ENCODE peak calls at places on chromosomes 13 and 19, in four cellular contexts. M is CD8-positive, alpha-beta memory T cell; Q is pancreas; C is Peyer's patch. G is an unnamed sample.

GRCh38 chr19:18479964-18480723 is 41.7 kb downstream of the ELL start:
- DNase-seq in M (no peak), Q (no peak), C (no peak), G (peak; percentile 83)

GRCh38 chr13:48783181-48783630 is 129.5 kb downstream of the CYSLTR2 start:
- DNase-seq in M (no peak), Q (no peak), C (peak; percentile 20), G (peak; percentile 96)

GRCh38 chr13:40477623-40478608 is 188.5 kb downstream of the FOXO1 start:
- DNase-seq in M (no peak), Q (no peak), C (no peak), G (no peak)

GRCh38 chr13:23889598-23890224 is 511 bp upstream of the MIPEP start:
- DNase-seq in M (no peak), Q (no peak), C (no peak), G (peak; percentile 65)

GRCh38 chr13:54845351-54845965 is 1816.8 kb downstream of the OLFM4 start:
- DNase-seq in M (no peak), Q (no peak), C (no peak), G (no peak)

GRCh38 chr19:55158848-55159793 is 1.6 kb upstream of the TNNI3 start:
- DNase-seq in M (no peak), Q (no peak), C (no peak), G (peak; percentile 60)

GRCh38 chr13:105665284-105665683 is 870.2 kb downstream of the EFNB2 start:
- DNase-seq in M (no peak), Q (no peak), C (no peak), G (no peak)

GRCh38 chr13:35485451-35485850 is 9.0 kb upstream of the MAB21L1 start:
- DNase-seq in M (no peak), Q (no peak), C (no peak), G (no peak)

GRCh38 chr19:3116621-3117020 is 19.2 kb upstream of the GNA15 start:
- DNase-seq in M (no peak), Q (no peak), C (no peak), G (no peak)

GRCh38 chr19:16342002-16342715 is 17.5 kb downstream of the KLF2 start:
- DNase-seq in M (no peak), Q (no peak), C (peak; percentile 76), G (peak; percentile 39)

GRCh38 chr19:51891193-51891747 is 3.5 kb upstream of the ZNF577 start:
- DNase-seq in M (no peak), Q (no peak), C (no peak), G (peak; percentile 3)

GRCh38 chr19:35120492-35120891 is 4.9 kb downstream of the FXYD3 start:
- DNase-seq in M (no peak), Q (no peak), C (no peak), G (peak; percentile 80)

GRCh38 chr19:48454150-48454730 is 1.1 kb upstream of the KCNJ14 start:
- DNase-seq in M (no peak), Q (no peak), C (no peak), G (no peak)

GRCh38 chr13:19601749-19602725 is 31.4 kb upstream of the MPHOSPH8 start:
- DNase-seq in M (no peak), Q (peak; percentile 19), C (no peak), G (peak; percentile 74)

GRCh38 chr19:36488816-36489138 is 584 bp downstream of the ZNF566 start:
- DNase-seq in M (no peak), Q (no peak), C (peak; percentile 49), G (no peak)

GRCh38 chr13:28336193-28336657 is 158.7 kb downstream of the FLT1 start:
- DNase-seq in M (no peak), Q (no peak), C (no peak), G (no peak)

GRCh38 chr19:13969897-13970296 is 17.6 kb downstream of the DCAF15 start:
- DNase-seq in M (no peak), Q (no peak), C (no peak), G (no peak)

GRCh38 chr19:13974073-13974472 is 21.8 kb downstream of the DCAF15 start:
- DNase-seq in M (no peak), Q (no peak), C (no peak), G (no peak)

GRCh38 chr19:13968999-13969398 is 16.7 kb downstream of the DCAF15 start:
- DNase-seq in M (no peak), Q (no peak), C (no peak), G (no peak)

GRCh38 chr19:13975870-13976269 is 23.6 kb downstream of the DCAF15 start:
- DNase-seq in M (no peak), Q (no peak), C (no peak), G (no peak)

GRCh38 chr19:13972368-13973155 is 20.3 kb downstream of the DCAF15 start:
- DNase-seq in M (no peak), Q (no peak), C (no peak), G (no peak)
- H3K36me3 ChIP-seq in M (peaks cover 6% of the 10 kb centered on the region), Q (peaks cover 5% of the 10 kb centered on the region), C (no peaks in the 10 kb centered on the region), G (no peaks in the 10 kb centered on the region)

DNA sequence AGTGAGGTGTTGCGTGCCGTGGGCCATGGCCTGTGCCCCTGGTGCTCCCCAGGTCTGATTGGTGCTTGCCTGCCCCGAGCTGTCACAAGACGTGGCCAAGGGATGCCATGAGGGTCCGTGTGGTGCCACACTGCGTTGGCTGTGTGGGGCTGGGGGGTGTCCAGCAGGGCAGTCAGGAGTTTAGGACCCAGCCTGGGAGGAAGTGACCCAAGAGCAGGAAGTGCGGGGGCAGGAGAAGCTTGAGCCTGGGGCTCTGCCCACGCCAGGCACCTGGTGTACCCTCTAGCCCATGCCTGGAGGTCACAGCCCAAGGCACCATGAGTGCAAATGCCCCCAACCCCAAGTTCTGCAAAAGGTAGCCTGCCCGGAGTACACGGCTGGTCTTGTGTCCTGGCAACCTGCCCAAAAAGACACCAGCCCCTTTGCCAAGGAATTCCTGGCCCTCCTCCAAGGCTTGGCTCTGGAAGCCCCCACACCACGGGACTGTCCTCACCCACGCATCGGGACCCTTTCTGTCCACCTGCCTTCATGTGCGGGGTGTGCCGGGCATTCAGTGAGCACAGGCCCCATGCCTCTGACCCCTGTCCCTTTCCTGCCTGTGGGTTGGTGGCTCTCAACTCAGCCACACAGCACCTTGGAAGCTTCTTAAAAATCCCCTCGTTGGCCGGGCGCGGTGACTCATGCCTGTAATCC is 24.9 kb downstream of the MPND start:
- DNase-seq in M (no peak), Q (peak; percentile 17), C (peak; percentile 29), G (no peak)
- H3K36me3 ChIP-seq in M (peaks cover 5% of the 10 kb centered on the region), Q (peaks cover 6% of the 10 kb centered on the region), C (no peaks in the 10 kb centered on the region), G (peaks cover 10% of the 10 kb centered on the region)

GRCh38 chr13:100637380-100637779 is 37.2 kb downstream of the TMTC4 start:
- DNase-seq in M (no peak), Q (no peak), C (no peak), G (no peak)

GRCh38 chr13:100633461-100633860 is 41.1 kb downstream of the TMTC4 start:
- DNase-seq in M (no peak), Q (no peak), C (no peak), G (peak; percentile 93)

GRCh38 chr13:100634686-100635085 is 39.9 kb downstream of the TMTC4 start:
- DNase-seq in M (no peak), Q (no peak), C (no peak), G (no peak)

GRCh38 chr13:100636441-100636840 is 38.2 kb downstream of the TMTC4 start:
- DNase-seq in M (no peak), Q (no peak), C (no peak), G (no peak)

GRCh38 chr13:100636004-100636403 is 38.6 kb downstream of the TMTC4 start:
- DNase-seq in M (no peak), Q (no peak), C (no peak), G (no peak)
- H3K36me3 ChIP-seq in M (peaks cover 6% of the 10 kb centered on the region), Q (peaks cover 10% of the 10 kb centered on the region), C (no peaks in the 10 kb centered on the region), G (no peaks in the 10 kb centered on the region)

DNA sequence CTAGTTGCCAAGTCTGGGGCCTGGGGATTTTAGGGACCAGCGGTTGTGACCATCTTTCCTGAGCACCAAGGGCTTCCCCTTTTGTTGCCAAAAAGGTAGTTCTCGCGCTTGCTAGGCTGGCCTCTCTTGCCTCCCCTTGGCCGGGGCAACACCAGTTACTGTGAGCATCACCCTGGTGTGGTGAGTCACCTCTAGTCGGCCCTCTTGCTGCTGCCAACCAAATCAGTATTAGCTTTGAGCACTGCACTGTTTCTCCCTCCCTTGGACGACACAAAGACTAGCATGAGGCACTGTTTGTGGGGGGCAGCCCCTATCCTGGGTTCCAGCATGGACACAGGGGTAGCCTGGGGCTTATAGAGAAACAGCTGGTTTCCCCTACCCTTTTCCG is 6.9 kb downstream of the SYDE1 start:
- DNase-seq in M (no peak), Q (no peak), C (no peak), G (peak; percentile 83)
- H3K36me3 ChIP-seq in M (peaks cover 15% of the 10 kb centered on the region), Q (peaks cover 18% of the 10 kb centered on the region), C (no peaks in the 10 kb centered on the region), G (peaks cover 29% of the 10 kb centered on the region)

G was measured in GM23248.